ENCODE peak calls at places on chromosomes 1 and 21, in ten cellular contexts. O is GM23248, H is SK-N-SH, N is PC-3, K is OCI-LY7, U is HCT116, F is PC-9, Z is hepatocyte, P is MM.1S, S is Karpas-422. L is an unnamed sample. For H3K9me2, the result is how much of the 10 kb centered on the place peaks cover.

GRCh38 chr1:29839726-29840125 is 603.4 kb downstream of the PTPRU start:
- DNase-seq in O (no peak), H (no peak), N (no peak), K (no peak), U (no peak), F (no peak), Z (no peak), P (no peak), S (no peak), L (no peak)

GRCh38 chr1:198577444-198577843 is 37.0 kb upstream of the ATP6V1G3 start:
- DNase-seq in O (peak), H (no peak), N (peak), K (no peak), U (no peak), F (peak), Z (no peak), P (no peak), S (no peak), L (no peak)

GRCh38 chr1:202145325-202146140 is 996 bp upstream of the ARL8A start:
- DNase-seq in O (peak), H (no peak), N (no peak), K (no peak), U (no peak), F (no peak), Z (no peak), P (peak), S (peak), L (no peak)

GRCh38 chr1:183355797-183356196 is 62.4 kb downstream of the NMNAT2 start:
- DNase-seq in O (no peak), H (no peak), N (no peak), K (no peak), U (no peak), F (no peak), Z (no peak), P (no peak), S (no peak), L (no peak)

GRCh38 chr1:218852541-218852940 is 321.1 kb upstream of the LYPLAL1 start:
- DNase-seq in O (no peak), H (no peak), N (no peak), K (no peak), U (no peak), F (no peak), Z (no peak), P (no peak), S (no peak), L (no peak)

GRCh38 chr1:48530727-48531351 is 58.8 kb upstream of the SPATA6 start:
- DNase-seq in O (peak), H (peak), N (peak), K (peak), U (peak), F (no peak), Z (peak), P (peak), S (peak), L (peak)

GRCh38 chr1:171590022-171590421 is 32.0 kb upstream of the MYOCOS start:
- DNase-seq in O (peak), H (no peak), N (no peak), K (no peak), U (no peak), F (no peak), Z (no peak), P (no peak), S (no peak), L (no peak)

GRCh38 chr21:39004776-39005605 is 178.3 kb downstream of the PSMG1 start:
- DNase-seq in O (no peak), H (peak), N (no peak), K (peak), U (no peak), F (no peak), Z (peak), P (no peak), S (no peak), L (no peak)

GRCh38 chr1:161241682-161242081 is 3.7 kb upstream of the NR1I3 start:
- DNase-seq in O (no peak), H (no peak), N (no peak), K (no peak), U (no peak), F (no peak), Z (no peak), P (no peak), S (no peak), L (no peak)

GRCh38 chr1:96978431-96978830 is 256.8 kb downstream of the PTBP2 start:
- DNase-seq in O (peak), H (no peak), N (no peak), K (no peak), U (no peak), F (peak), Z (no peak), P (no peak), S (no peak), L (no peak)

GRCh38 chr1:151340870-151341754 is 5.9 kb downstream of the RFX5 start:
- DNase-seq in O (peak), H (peak), N (peak), K (peak), U (peak), F (peak), Z (peak), P (peak), S (peak), L (peak)

GRCh38 chr1:107153033-107153432 is 12.2 kb downstream of the NTNG1 start:
- DNase-seq in O (no peak), H (no peak), N (peak), K (peak), U (no peak), F (peak), Z (no peak), P (peak), S (peak), L (peak)

GRCh38 chr1:107963601-107964396 is 1.2 kb downstream of the VAV3 start:
- DNase-seq in O (peak), H (peak), N (no peak), K (peak), U (no peak), F (no peak), Z (peak), P (peak), S (peak), L (peak)

GRCh38 chr1:94105957-94106529 is 14.9 kb downstream of the ABCA4 start:
- DNase-seq in O (peak), H (no peak), N (no peak), K (no peak), U (no peak), F (peak), Z (no peak), P (peak), S (no peak), L (no peak)

GRCh38 chr1:43703836-43704235 is 3.5 kb upstream of the ST3GAL3 start:
- DNase-seq in O (peak), H (no peak), N (no peak), K (no peak), U (no peak), F (no peak), Z (no peak), P (no peak), S (no peak), L (no peak)

GRCh38 chr1:180503274-180503862 is 991 bp upstream of the ACBD6 start:
- DNase-seq in O (peak), H (peak), N (peak), K (no peak), U (no peak), F (no peak), Z (no peak), P (no peak), S (no peak), L (no peak)

GRCh38 chr1:41537788-41538351 is 53.4 kb upstream of the EDN2 start:
- DNase-seq in O (peak), H (no peak), N (peak), K (no peak), U (no peak), F (no peak), Z (peak), P (no peak), S (peak), L (no peak)

GRCh38 chr1:115539061-115539460 is 102.7 kb upstream of the VANGL1 start:
- DNase-seq in O (no peak), H (no peak), N (no peak), K (no peak), U (no peak), F (no peak), Z (no peak), P (no peak), S (no peak), L (no peak)

GRCh38 chr1:41500378-41500777 is 15.9 kb upstream of the EDN2 start:
- DNase-seq in O (peak), H (no peak), N (peak), K (no peak), U (no peak), F (peak), Z (no peak), P (no peak), S (no peak), L (no peak)

GRCh38 chr21:45554477-45555175 is 12.4 kb upstream of the SLC19A1 start:
- DNase-seq in O (peak), H (peak), N (peak), K (peak), U (peak), F (no peak), Z (peak), P (peak), S (peak), L (peak)

DNA sequence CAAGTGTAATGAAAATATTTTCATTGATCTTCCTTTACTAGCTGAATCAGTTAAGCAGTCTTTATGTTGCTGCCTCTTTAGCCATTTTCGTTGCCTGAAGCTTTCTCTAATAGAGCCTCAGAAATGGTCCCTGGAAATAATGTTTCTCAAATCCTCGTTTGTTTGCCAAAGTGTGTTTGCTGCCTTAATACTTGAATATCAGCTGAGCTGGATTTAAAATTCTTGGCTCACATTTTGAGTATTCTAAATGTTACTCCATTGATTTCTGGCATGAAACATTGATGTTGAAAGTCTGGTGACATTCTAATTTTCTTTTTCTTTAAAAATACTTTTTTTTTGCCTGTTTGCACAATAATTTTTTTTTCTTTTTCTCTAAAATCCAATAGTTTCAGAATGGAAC is 84.6 kb upstream of the SERBP1 start:
- DNase-seq in O (no peak), H (no peak), N (no peak), K (no peak), U (no peak), F (no peak), Z (no peak), P (no peak), S (no peak), L (no peak)
- H3K9me2 ChIP-seq in O (under half), H (under half), N (under half), K (under half), U (under half), F (under half), Z (under half), P (under half), S (under half), L (under half)

GRCh38 chr1:172609528-172609927 is 49.4 kb upstream of the FASLG start:
- DNase-seq in O (peak), H (no peak), N (peak), K (peak), U (no peak), F (no peak), Z (no peak), P (no peak), S (peak), L (peak)
- H3K9me2 ChIP-seq in O (under half), H (under half), N (under half), K (under half), U (under half), F (under half), Z (under half), P (under half), S (under half), L (under half)

DNA sequence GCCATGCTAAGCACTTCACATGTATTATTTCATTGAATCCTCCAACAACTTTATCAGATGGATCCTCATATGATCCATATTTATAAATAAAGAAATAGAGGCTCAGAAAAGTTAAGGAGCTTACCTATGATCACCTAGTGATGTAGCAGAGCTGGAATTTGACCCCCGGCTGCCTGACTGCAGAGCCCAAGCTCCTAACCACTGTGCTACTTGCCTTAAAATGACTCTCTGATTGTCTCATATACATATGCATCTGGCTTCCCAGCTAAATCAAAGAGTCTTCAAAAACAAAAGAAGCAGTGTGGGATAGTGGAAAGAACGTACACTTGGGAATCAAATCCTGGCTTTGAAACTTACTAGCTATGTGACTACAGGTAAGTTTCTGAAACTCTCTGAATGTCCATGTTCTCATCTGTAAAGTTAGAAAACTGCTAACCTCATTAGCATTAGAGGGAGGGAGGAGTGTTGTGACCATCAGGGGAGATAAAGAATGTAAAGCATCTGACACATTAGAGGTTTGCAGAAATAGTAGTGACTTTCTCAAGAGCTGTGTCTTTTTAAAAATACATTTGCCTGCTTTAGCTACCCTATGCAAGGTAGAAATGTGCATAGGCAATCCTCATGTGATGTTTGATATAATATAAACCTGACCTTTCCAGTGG is 67.2 kb upstream of the BARHL2 start:
- DNase-seq in O (no peak), H (no peak), N (no peak), K (no peak), U (no peak), F (no peak), Z (no peak), P (no peak), S (no peak), L (peak)
- H3K9me2 ChIP-seq in O (under half), H (under half), N (under half), K (under half), U (under half), F (under half), Z (under half), P (under half), S (under half), L (under half)

GRCh38 chr1:208009303-208009702 is 98.4 kb upstream of the CD34 start:
- DNase-seq in O (no peak), H (no peak), N (no peak), K (no peak), U (no peak), F (no peak), Z (no peak), P (no peak), S (no peak), L (no peak)

GRCh38 chr1:208007938-208008342 is 97.0 kb upstream of the CD34 start:
- DNase-seq in O (peak), H (no peak), N (peak), K (no peak), U (no peak), F (no peak), Z (no peak), P (no peak), S (no peak), L (no peak)

GRCh38 chr1:208008534-208008933 is 97.6 kb upstream of the CD34 start:
- DNase-seq in O (peak), H (no peak), N (no peak), K (no peak), U (no peak), F (no peak), Z (no peak), P (no peak), S (no peak), L (no peak)

GRCh38 chr1:208006258-208006920 is 95.5 kb upstream of the CD34 start:
- DNase-seq in O (no peak), H (no peak), N (no peak), K (no peak), U (no peak), F (no peak), Z (no peak), P (no peak), S (no peak), L (no peak)

GRCh38 chr1:208007319-208007937 is 96.5 kb upstream of the CD34 start:
- DNase-seq in O (peak), H (no peak), N (no peak), K (no peak), U (no peak), F (no peak), Z (no peak), P (peak), S (no peak), L (no peak)
- H3K9me2 ChIP-seq in O (under half), H (under half), N (under half), K (under half), U (under half), F (under half), Z (under half), P (under half), S (under half), L (under half)

GRCh38 chr1:155083865-155084721 is 5.5 kb downstream of the EFNA3 start:
- DNase-seq in O (peak), H (peak), N (peak), K (peak), U (no peak), F (peak), Z (peak), P (peak), S (peak), L (no peak)
- H3K9me2 ChIP-seq in O (under half), H (under half), N (under half), K (under half), U (under half), F (under half), Z (under half), P (under half), S (under half), L (under half)

GRCh38 chr1:230308039-230308438 is 118.1 kb downstream of the PGBD5 start:
- DNase-seq in O (peak), H (no peak), N (peak), K (no peak), U (peak), F (peak), Z (peak), P (no peak), S (no peak), L (no peak)
- H3K9me2 ChIP-seq in O (under half), H (under half), N (under half), K (under half), U (under half), F (under half), Z (under half), P (under half), S (under half), L (under half)

GRCh38 chr1:164948101-164948500 is 389.1 kb downstream of the PBX1 start:
- DNase-seq in O (no peak), H (no peak), N (no peak), K (no peak), U (no peak), F (no peak), Z (no peak), P (no peak), S (no peak), L (no peak)

GRCh38 chr1:164949758-164950452 is 390.9 kb downstream of the PBX1 start:
- DNase-seq in O (no peak), H (no peak), N (no peak), K (no peak), U (no peak), F (no peak), Z (no peak), P (no peak), S (no peak), L (peak)

GRCh38 chr1:164953815-164954214 is 394.8 kb downstream of the PBX1 start:
- DNase-seq in O (no peak), H (no peak), N (no peak), K (no peak), U (no peak), F (no peak), Z (no peak), P (no peak), S (no peak), L (peak)

GRCh38 chr1:164950453-164951052 is 391.6 kb downstream of the PBX1 start:
- DNase-seq in O (no peak), H (no peak), N (no peak), K (no peak), U (no peak), F (no peak), Z (peak), P (no peak), S (no peak), L (no peak)

GRCh38 chr1:164953095-164953494 is 394.1 kb downstream of the PBX1 start:
- DNase-seq in O (no peak), H (no peak), N (no peak), K (no peak), U (no peak), F (no peak), Z (no peak), P (no peak), S (no peak), L (no peak)
- H3K9me2 ChIP-seq in O (under half), H (under half), N (under half), K (under half), U (under half), F (under half), Z (under half), P (under half), S (under half), L (under half)

GRCh38 chr1:109877776-109878175 is 32.9 kb upstream of the CSF1 start:
- DNase-seq in O (no peak), H (no peak), N (no peak), K (no peak), U (no peak), F (no peak), Z (no peak), P (no peak), S (peak), L (no peak)

GRCh38 chr1:109877320-109877771 is 33.3 kb upstream of the CSF1 start:
- DNase-seq in O (peak), H (no peak), N (no peak), K (no peak), U (no peak), F (peak), Z (peak), P (no peak), S (no peak), L (peak)

GRCh38 chr1:109876617-109877319 is 33.9 kb upstream of the CSF1 start:
- DNase-seq in O (peak), H (no peak), N (no peak), K (no peak), U (no peak), F (no peak), Z (peak), P (no peak), S (no peak), L (peak)

GRCh38 chr1:109879881-109880525 is 30.6 kb upstream of the CSF1 start:
- DNase-seq in O (no peak), H (no peak), N (no peak), K (no peak), U (no peak), F (peak), Z (no peak), P (no peak), S (no peak), L (no peak)

DNA sequence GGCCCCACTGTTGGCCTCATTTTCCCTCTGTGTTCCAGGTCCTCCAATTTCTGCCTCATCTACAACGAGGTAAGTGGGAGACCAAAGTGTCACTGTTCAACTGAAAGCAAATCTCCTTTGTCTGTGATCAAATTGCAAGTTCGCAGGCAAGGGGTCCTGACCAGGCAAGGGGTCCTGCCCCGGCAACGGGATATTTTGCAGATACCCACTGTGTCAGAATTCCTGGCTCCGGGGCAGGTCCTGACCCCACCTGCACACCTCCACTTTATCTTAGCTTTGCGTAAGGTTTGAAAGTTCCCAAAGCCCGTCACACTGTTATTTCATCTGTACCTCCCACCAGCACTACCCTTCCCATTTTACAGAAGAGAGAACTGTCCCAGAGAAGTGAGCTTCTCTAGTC is 32.1 kb upstream of the CSF1 start:
- DNase-seq in O (no peak), H (no peak), N (no peak), K (no peak), U (no peak), F (peak), Z (no peak), P (no peak), S (peak), L (no peak)
- H3K9me2 ChIP-seq in O (under half), H (under half), N (under half), K (under half), U (under half), F (under half), Z (under half), P (under half), S (under half), L (under half)

DNA sequence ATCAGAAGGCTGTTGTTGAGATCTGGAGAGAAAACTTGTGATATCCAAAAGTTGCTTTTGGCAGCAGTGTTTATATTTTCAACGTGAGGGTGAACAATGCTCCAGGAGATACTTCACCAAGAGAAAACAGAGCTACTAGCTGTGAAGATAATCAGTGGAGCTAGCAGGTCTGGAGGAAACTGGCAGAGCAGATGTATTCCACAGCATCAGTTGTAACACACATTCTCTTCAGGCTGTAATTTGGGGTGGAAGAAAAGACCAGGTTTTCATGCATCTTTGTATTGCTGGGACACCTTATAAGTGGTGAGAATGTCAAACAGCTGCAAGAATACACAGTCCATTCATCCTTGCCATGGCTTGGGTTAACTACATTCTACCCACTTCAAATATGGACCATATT is 22.0 kb downstream of the AHCYL1 start:
- DNase-seq in O (no peak), H (no peak), N (no peak), K (no peak), U (no peak), F (no peak), Z (no peak), P (no peak), S (no peak), L (no peak)
- H3K9me2 ChIP-seq in O (under half), H (under half), N (under half), K (under half), U (under half), F (under half), Z (under half), P (under half), S (under half), L (under half)

GRCh38 chr1:58156124-58156468 is 390.4 kb downstream of the OMA1 start:
- DNase-seq in O (no peak), H (no peak), N (no peak), K (no peak), U (no peak), F (no peak), Z (no peak), P (no peak), S (peak), L (no peak)
- H3K9me2 ChIP-seq in O (under half), H (under half), N (under half), K (under half), U (under half), F (under half), Z (under half), P (under half), S (under half), L (under half)